ENCODE peak calls at places on chromosomes 2 and 18, in five cellular contexts. N, M, K, X and Y are unnamed samples.

GRCh38 chr2:240810199-240810598 is 9.8 kb downstream of the KIF1A start:
- DNase-seq in N (no peak), M (no peak), K (no peak), X (no peak), Y (no peak)

GRCh38 chr2:211611061-211611518 is 927.5 kb downstream of the ERBB4 start:
- DNase-seq in N (no peak), M (no peak), K (no peak), X (no peak), Y (peak)

GRCh38 chr2:8285081-8285480 is 396.8 kb upstream of the ID2 start:
- DNase-seq in N (no peak), M (peak), K (no peak), X (no peak), Y (peak)

GRCh38 chr18:65587491-65587890 is 163.3 kb upstream of the CDH7 start:
- DNase-seq in N (no peak), M (no peak), K (no peak), X (no peak), Y (no peak)

GRCh38 chr18:31233550-31234306 is 71.1 kb upstream of the DSC1 start:
- DNase-seq in N (no peak), M (no peak), K (no peak), X (no peak), Y (no peak)

GRCh38 chr2:239001794-239002193 is 153.9 kb downstream of the TWIST2 start:
- DNase-seq in N (no peak), M (no peak), K (no peak), X (no peak), Y (no peak)

GRCh38 chr2:120877409-120877808 is 141.7 kb downstream of the GLI2 start:
- DNase-seq in N (no peak), M (no peak), K (no peak), X (no peak), Y (no peak)

GRCh38 chr2:153940511-153940910 is 68.8 kb downstream of the GALNT13 start:
- DNase-seq in N (no peak), M (no peak), K (no peak), X (no peak), Y (peak)

GRCh38 chr2:3728104-3729054 is 25.0 kb downstream of the DCDC2C start:
- DNase-seq in N (peak), M (no peak), K (peak), X (peak), Y (peak)

GRCh38 chr2:200765995-200766660 is 45.6 kb upstream of the BZW1 start:
- DNase-seq in N (no peak), M (no peak), K (peak), X (no peak), Y (no peak)

GRCh38 chr2:48312126-48312525 is 217.8 kb upstream of the STON1 start:
- DNase-seq in N (no peak), M (no peak), K (no peak), X (no peak), Y (no peak)

GRCh38 chr2:150689600-150689999 is 202.1 kb upstream of the RND3 start:
- DNase-seq in N (no peak), M (no peak), K (no peak), X (no peak), Y (peak)

GRCh38 chr2:37549598-37549997 is 121.8 kb downstream of the CDC42EP3 start:
- DNase-seq in N (no peak), M (no peak), K (no peak), X (no peak), Y (no peak)

GRCh38 chr2:20625491-20625919 is 25.4 kb downstream of the HS1BP3 start:
- DNase-seq in N (no peak), M (no peak), K (no peak), X (no peak), Y (no peak)

GRCh38 chr2:237207641-237208040 is 122.0 kb downstream of the COPS8 start:
- DNase-seq in N (no peak), M (no peak), K (peak), X (no peak), Y (peak)

GRCh38 chr2:46645681-46646162 is 166.4 kb downstream of the TMEM247 start:
- DNase-seq in N (no peak), M (no peak), K (peak), X (peak), Y (peak)

GRCh38 chr2:45965841-45966498 is 314.5 kb downstream of the PRKCE start:
- DNase-seq in N (no peak), M (no peak), K (no peak), X (no peak), Y (no peak)

GRCh38 chr2:195367713-195368529 is 289.1 kb upstream of the SLC39A10 start:
- DNase-seq in N (no peak), M (no peak), K (no peak), X (no peak), Y (no peak)

GRCh38 chr2:222241054-222241453 is 57.7 kb downstream of the PAX3 start:
- DNase-seq in N (no peak), M (no peak), K (no peak), X (no peak), Y (no peak)

GRCh38 chr2:236014408-236015131 is 153.6 kb downstream of the GBX2 start:
- DNase-seq in N (no peak), M (peak), K (no peak), X (no peak), Y (no peak)

GRCh38 chr2:64023485-64024258 is 4.4 kb upstream of the VPS54 start:
- DNase-seq in N (no peak), M (peak), K (no peak), X (no peak), Y (no peak)

GRCh38 chr2:202442882-202443281 is 66.8 kb downstream of the BMPR2 start:
- DNase-seq in N (no peak), M (no peak), K (peak), X (no peak), Y (peak)

GRCh38 chr18:13501896-13502295 is 224.5 kb downstream of the FAM210A start:
- DNase-seq in N (no peak), M (no peak), K (no peak), X (no peak), Y (no peak)

GRCh38 chr2:62266433-62267038 is 70.6 kb downstream of the B3GNT2 start:
- DNase-seq in N (no peak), M (peak), K (peak), X (peak), Y (peak)

GRCh38 chr2:134143568-134143967 is 110.3 kb upstream of the MGAT5 start:
- DNase-seq in N (no peak), M (no peak), K (no peak), X (no peak), Y (no peak)
- H2BK15ac ChIP-seq in N (no peak), M (no peak), K (no peak), X (no peak), Y (no peak)

GRCh38 chr2:157628532-157629415 is at the start of gene ACVR1C:
- DNase-seq in N (peak), M (peak), K (peak), X (peak), Y (peak)
- H2AFZ ChIP-seq in N (peak), M (no peak), K (peak), X (peak), Y (peak)

GRCh38 chr2:35443087-35443486 is 912.5 kb upstream of the CRIM1 start:
- DNase-seq in N (no peak), M (no peak), K (no peak), X (no peak), Y (peak)
- H2BK15ac ChIP-seq in N (no peak), M (no peak), K (no peak), X (no peak), Y (no peak)

GRCh38 chr18:69400253-69400975 is at the start of gene DOK6:
- DNase-seq in N (peak), M (peak), K (peak), X (peak), Y (peak)
- H2AFZ ChIP-seq in N (peak), M (no peak), K (peak), X (peak), Y (peak)

GRCh38 chr2:36270758-36271157 is 84.8 kb upstream of the CRIM1 start:
- DNase-seq in N (peak), M (peak), K (no peak), X (peak), Y (no peak)
- H2BK15ac ChIP-seq in N (no peak), M (no peak), K (no peak), X (no peak), Y (no peak)

DNA sequence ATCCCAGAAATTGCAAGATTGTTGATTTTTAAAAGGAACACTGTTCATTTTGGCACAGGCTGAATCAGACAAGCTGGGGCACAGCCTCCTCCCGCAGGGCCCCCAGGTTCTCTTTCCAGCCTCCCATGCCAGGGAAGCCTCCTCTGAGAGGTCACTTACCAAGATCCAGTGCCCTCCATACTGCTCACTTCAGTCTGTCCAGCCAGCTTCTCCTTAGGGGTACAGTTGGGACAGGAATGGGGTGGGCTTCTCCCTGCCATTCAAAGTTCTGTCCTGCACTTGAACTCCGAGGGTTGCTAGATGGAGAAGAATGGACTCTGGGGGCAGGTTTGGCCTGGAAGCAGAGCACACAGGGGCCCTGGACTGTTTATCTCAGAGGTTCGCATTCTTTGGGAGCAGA is 7.5 kb upstream of the CYP26B1 start:
- DNase-seq in N (no peak), M (no peak), K (no peak), X (no peak), Y (no peak)
- H2AFZ ChIP-seq in N (no peak), M (no peak), K (no peak), X (no peak), Y (no peak)

GRCh38 chr18:60018801-60019462 is 119.1 kb downstream of the PMAIP1 start:
- DNase-seq in N (no peak), M (no peak), K (peak), X (no peak), Y (peak)

GRCh38 chr18:60021556-60021955 is 121.8 kb downstream of the PMAIP1 start:
- DNase-seq in N (no peak), M (no peak), K (no peak), X (no peak), Y (no peak)

GRCh38 chr18:60022671-60023276 is 123.0 kb downstream of the PMAIP1 start:
- DNase-seq in N (no peak), M (no peak), K (peak), X (no peak), Y (peak)

GRCh38 chr18:60019463-60019840 is 119.7 kb downstream of the PMAIP1 start:
- DNase-seq in N (no peak), M (no peak), K (peak), X (no peak), Y (peak)

GRCh38 chr18:60020107-60020925 is 120.5 kb downstream of the PMAIP1 start:
- DNase-seq in N (no peak), M (no peak), K (peak), X (no peak), Y (peak)
- H2BK15ac ChIP-seq in N (no peak), M (no peak), K (peak), X (no peak), Y (no peak)

GRCh38 chr2:39150102-39150562 is 29.3 kb upstream of the SOS1 start:
- DNase-seq in N (no peak), M (no peak), K (no peak), X (no peak), Y (no peak)
- H2AFZ ChIP-seq in N (peak), M (no peak), K (no peak), X (peak), Y (no peak)

GRCh38 chr18:46334200-46334553 is 230.0 kb downstream of the HAUS1 start:
- DNase-seq in N (no peak), M (no peak), K (no peak), X (no peak), Y (no peak)
- H2BK15ac ChIP-seq in N (peak), M (no peak), K (no peak), X (no peak), Y (no peak)